ENCODE peak calls at places on chromosomes 6 and 20, in five cellular contexts. One of them, this sample, is unnamed.

GRCh38 chr20:63439866-63440265 is 32.6 kb downstream of the KCNQ2 start:
- DNase-seq in K562: no peak
- DNase-seq in A549: no peak
- DNase-seq in HepG2: no peak
- DNase-seq in H1: no peak
- DNase-seq in this sample: no peak

GRCh38 chr6:12366732-12367131 is 76.6 kb downstream of the EDN1 start:
- DNase-seq in K562: no peak
- DNase-seq in A549: no peak
- DNase-seq in HepG2: no peak
- DNase-seq in H1: no peak
- DNase-seq in this sample: no peak

GRCh38 chr6:57029213-57029612 is 17.3 kb upstream of the KIAA1586 start:
- DNase-seq in A549: no peak
- DNase-seq in H1: no peak
- DNase-seq in K562: no peak
- DNase-seq in HepG2: no peak
- DNase-seq in this sample: no peak

GRCh38 chr20:24961384-24962181 is 12.5 kb downstream of the CST7 start:
- DNase-seq in H1: no peak
- DNase-seq in K562: no peak
- DNase-seq in A549: no peak
- DNase-seq in HepG2: no peak
- DNase-seq in this sample: no peak

GRCh38 chr6:148593130-148593812 is 153.6 kb upstream of the UST start:
- DNase-seq in K562: no peak
- DNase-seq in H1: no peak
- DNase-seq in HepG2: no peak
- DNase-seq in A549: no peak
- DNase-seq in this sample: no peak

GRCh38 chr6:142893088-142893487 is 51.9 kb downstream of the HIVEP2 start:
- DNase-seq in H1: no peak
- DNase-seq in A549: no peak
- DNase-seq in K562: no peak
- DNase-seq in HepG2: no peak
- DNase-seq in this sample: no peak

GRCh38 chr6:36577298-36577697 is 16.9 kb upstream of the SRSF3 start:
- DNase-seq in H1: no peak
- DNase-seq in A549: peak; percentile 89
- DNase-seq in HepG2: peak; percentile 75
- DNase-seq in K562: peak; percentile 55
- DNase-seq in this sample: no peak

GRCh38 chr6:24927234-24927955 is 8.4 kb downstream of the RIPOR2 start:
- DNase-seq in A549: no peak
- DNase-seq in H1: no peak
- DNase-seq in K562: no peak
- DNase-seq in HepG2: no peak
- DNase-seq in this sample: no peak

GRCh38 chr6:150711584-150712501 is 112.2 kb downstream of the PLEKHG1 start:
- DNase-seq in K562: peak; percentile 7
- DNase-seq in HepG2: no peak
- DNase-seq in H1: no peak
- DNase-seq in A549: no peak
- DNase-seq in this sample: no peak

GRCh38 chr20:62778601-62779416 is 17.5 kb upstream of the MRGBP start:
- DNase-seq in H1: no peak
- DNase-seq in A549: no peak
- DNase-seq in HepG2: peak; percentile 43
- DNase-seq in K562: no peak
- DNase-seq in this sample: no peak

GRCh38 chr6:98014791-98015201 is 731.8 kb upstream of the MMS22L start:
- DNase-seq in H1: no peak
- DNase-seq in K562: no peak
- DNase-seq in HepG2: no peak
- DNase-seq in A549: no peak
- DNase-seq in this sample: no peak

GRCh38 chr6:55953384-55953783 is 78.0 kb upstream of the BMP5 start:
- DNase-seq in K562: no peak
- DNase-seq in HepG2: peak; percentile 6
- DNase-seq in A549: peak; percentile 51
- DNase-seq in H1: no peak
- DNase-seq in this sample: no peak

GRCh38 chr20:45059022-45059728 is 41.8 kb downstream of the KCNS1 start:
- DNase-seq in HepG2: no peak
- DNase-seq in K562: no peak
- DNase-seq in H1: no peak
- DNase-seq in A549: no peak
- DNase-seq in this sample: no peak

GRCh38 chr6:3318226-3318625 is 59.5 kb downstream of the PSMG4 start:
- DNase-seq in H1: no peak
- DNase-seq in A549: no peak
- DNase-seq in HepG2: no peak
- DNase-seq in K562: no peak
- DNase-seq in this sample: no peak

GRCh38 chr6:90177544-90178293 is 118.9 kb downstream of the BACH2 start:
- DNase-seq in H1: no peak
- DNase-seq in K562: no peak
- DNase-seq in HepG2: no peak
- DNase-seq in A549: no peak
- DNase-seq in this sample: no peak

GRCh38 chr6:32604434-32604877 is 14.8 kb upstream of the HLA-DRB1 start:
- DNase-seq in H1: no peak
- DNase-seq in A549: no peak
- DNase-seq in HepG2: no peak
- DNase-seq in K562: no peak
- DNase-seq in this sample: peak; percentile 82

GRCh38 chr6:44034931-44035345 is 92.3 kb downstream of the MRPL14 start:
- DNase-seq in HepG2: no peak
- DNase-seq in A549: no peak
- DNase-seq in H1: no peak
- DNase-seq in K562: no peak
- DNase-seq in this sample: no peak
- TF ChIP-seq HDAC2 in HepG2: no peak
- TF ChIP-seq HDAC2 in A549: no peak
- TF ChIP-seq HDAC2 in H1: no peak
- TF ChIP-seq HDAC2 in K562: no peak
- TF ChIP-seq HDAC2 in this sample: no peak

GRCh38 chr6:35388772-35389352 is 46.5 kb downstream of the PPARD start:
- DNase-seq in A549: no peak
- DNase-seq in HepG2: no peak
- DNase-seq in H1: no peak
- DNase-seq in K562: no peak
- DNase-seq in this sample: no peak

GRCh38 chr6:35388023-35388422 is 45.7 kb downstream of the PPARD start:
- DNase-seq in HepG2: no peak
- DNase-seq in H1: no peak
- DNase-seq in K562: no peak
- DNase-seq in A549: no peak
- DNase-seq in this sample: no peak

GRCh38 chr6:35392111-35392702 is 49.8 kb downstream of the PPARD start:
- DNase-seq in K562: no peak
- DNase-seq in HepG2: peak; percentile 39
- DNase-seq in H1: no peak
- DNase-seq in A549: no peak
- DNase-seq in this sample: no peak

GRCh38 chr6:35392773-35393672 is 50.7 kb downstream of the PPARD start:
- DNase-seq in K562: peak; percentile 75
- DNase-seq in A549: no peak
- DNase-seq in HepG2: peak; percentile 28
- DNase-seq in H1: no peak
- DNase-seq in this sample: no peak

GRCh38 chr6:35391240-35391968 is 49.0 kb downstream of the PPARD start:
- DNase-seq in K562: no peak
- DNase-seq in A549: peak; percentile 50
- DNase-seq in HepG2: no peak
- DNase-seq in H1: no peak
- DNase-seq in this sample: no peak
- TF ChIP-seq HDAC2 in K562: no peak
- TF ChIP-seq HDAC2 in A549: no peak
- TF ChIP-seq HDAC2 in HepG2: no peak
- TF ChIP-seq HDAC2 in H1: no peak
- TF ChIP-seq HDAC2 in this sample: no peak

DNA sequence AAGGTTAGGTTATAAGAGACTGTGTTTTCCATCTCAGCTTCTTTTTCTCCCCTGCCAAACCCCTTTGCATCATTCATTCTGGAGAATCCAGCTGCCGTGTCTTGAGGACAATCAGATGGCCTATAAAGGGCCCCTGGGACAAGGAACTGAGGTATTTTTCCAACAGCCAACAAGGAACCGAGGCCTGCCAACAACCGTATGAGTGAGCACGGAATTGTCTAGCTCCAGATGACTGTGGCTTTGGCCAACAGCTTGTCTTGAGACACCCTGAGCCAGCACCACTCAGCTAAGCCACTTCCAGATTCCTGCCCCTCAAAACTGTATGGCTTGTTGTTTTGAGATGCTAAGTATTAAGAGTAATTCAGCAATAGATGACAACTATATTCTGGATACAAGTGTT is 433.7 kb upstream of the HSF2 start:
- DNase-seq in K562: no peak
- DNase-seq in HepG2: no peak
- DNase-seq in H1: no peak
- DNase-seq in A549: no peak
- DNase-seq in this sample: no peak
- TF ChIP-seq HDAC2 in K562: no peak
- TF ChIP-seq HDAC2 in HepG2: no peak
- TF ChIP-seq HDAC2 in H1: no peak
- TF ChIP-seq HDAC2 in A549: no peak
- TF ChIP-seq HDAC2 in this sample: no peak

GRCh38 chr6:124882580-124883393 is 79.5 kb upstream of the RNF217 start:
- DNase-seq in H1: no peak
- DNase-seq in A549: peak; percentile 61
- DNase-seq in K562: no peak
- DNase-seq in HepG2: no peak
- DNase-seq in this sample: no peak

GRCh38 chr6:124885171-124885570 is 77.1 kb upstream of the RNF217 start:
- DNase-seq in HepG2: no peak
- DNase-seq in A549: no peak
- DNase-seq in K562: no peak
- DNase-seq in H1: no peak
- DNase-seq in this sample: no peak

GRCh38 chr6:124888581-124889371 is 73.5 kb upstream of the RNF217 start:
- DNase-seq in A549: peak; percentile 26
- DNase-seq in HepG2: no peak
- DNase-seq in H1: no peak
- DNase-seq in K562: no peak
- DNase-seq in this sample: no peak

GRCh38 chr6:124881898-124882579 is 80.2 kb upstream of the RNF217 start:
- DNase-seq in A549: peak; percentile 47
- DNase-seq in K562: no peak
- DNase-seq in H1: no peak
- DNase-seq in HepG2: no peak
- DNase-seq in this sample: no peak

DNA sequence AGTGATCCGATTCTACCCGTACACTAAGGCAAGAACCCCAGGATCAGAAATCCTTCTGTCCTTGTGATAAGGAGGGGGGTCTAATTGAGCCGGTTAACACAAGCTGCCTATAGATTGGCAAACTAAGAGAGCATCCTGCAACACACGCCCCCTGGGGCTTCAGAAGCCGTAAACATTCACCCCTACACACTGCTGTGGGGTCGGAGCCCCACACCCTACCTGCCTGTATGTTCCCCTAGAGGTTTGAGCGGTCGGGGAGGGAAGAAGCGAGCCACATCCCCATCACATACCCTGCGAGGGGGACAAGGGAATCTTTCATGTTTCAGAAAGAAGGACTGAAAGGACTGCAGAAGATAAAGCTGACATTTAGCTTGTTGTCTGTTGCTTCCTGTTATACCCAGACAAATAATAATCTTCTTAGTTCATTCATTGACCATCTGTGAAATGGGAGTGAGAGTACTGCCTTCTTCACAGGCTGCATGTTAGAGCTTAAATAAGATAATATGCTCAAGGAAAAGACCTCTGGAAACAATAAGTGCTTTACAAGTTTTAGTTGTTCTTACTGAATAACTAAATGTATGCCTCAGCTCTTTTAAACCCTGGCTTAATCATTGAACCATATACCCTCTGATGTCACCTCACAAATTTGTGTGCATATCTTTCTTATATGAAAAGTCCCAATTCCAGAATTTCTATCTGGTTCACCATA is 74.2 kb upstream of the RNF217 start:
- DNase-seq in HepG2: no peak
- DNase-seq in H1: no peak
- DNase-seq in K562: no peak
- DNase-seq in A549: no peak
- DNase-seq in this sample: no peak
- TF ChIP-seq HDAC2 in HepG2: no peak
- TF ChIP-seq HDAC2 in H1: no peak
- TF ChIP-seq HDAC2 in K562: no peak
- TF ChIP-seq HDAC2 in A549: no peak
- TF ChIP-seq HDAC2 in this sample: no peak

GRCh38 chr20:11794525-11794924 is 123.2 kb upstream of the BTBD3 start:
- DNase-seq in HepG2: no peak
- DNase-seq in A549: no peak
- DNase-seq in H1: no peak
- DNase-seq in K562: no peak
- DNase-seq in this sample: no peak

GRCh38 chr20:11792229-11792953 is 125.3 kb upstream of the BTBD3 start:
- DNase-seq in H1: no peak
- DNase-seq in HepG2: peak; percentile 54
- DNase-seq in K562: no peak
- DNase-seq in A549: no peak
- DNase-seq in this sample: no peak

GRCh38 chr20:11796041-11796440 is 121.7 kb upstream of the BTBD3 start:
- DNase-seq in K562: no peak
- DNase-seq in H1: no peak
- DNase-seq in A549: no peak
- DNase-seq in HepG2: no peak
- DNase-seq in this sample: no peak

GRCh38 chr20:11799131-11799800 is 118.4 kb upstream of the BTBD3 start:
- DNase-seq in H1: no peak
- DNase-seq in HepG2: no peak
- DNase-seq in K562: no peak
- DNase-seq in A549: no peak
- DNase-seq in this sample: no peak

GRCh38 chr20:11797161-11797560 is 120.5 kb upstream of the BTBD3 start:
- DNase-seq in HepG2: no peak
- DNase-seq in A549: no peak
- DNase-seq in H1: no peak
- DNase-seq in K562: no peak
- DNase-seq in this sample: no peak
- TF ChIP-seq HDAC2 in HepG2: no peak
- TF ChIP-seq HDAC2 in A549: no peak
- TF ChIP-seq HDAC2 in H1: no peak
- TF ChIP-seq HDAC2 in K562: no peak
- TF ChIP-seq HDAC2 in this sample: no peak

This sample was measured in GM12878.